ENCODE peak calls at places on chromosomes 6 and 20, in eight cellular contexts. C, E, L, Y, F, I, R and N are unnamed samples.

GRCh38 chr6:11869656-11870340 is 91.2 kb upstream of the ADTRP start:
- DNase-seq in F (no peak), R (no peak), I (no peak), C (no peak), Y (no peak), L (no peak), E (peak), N (peak)

GRCh38 chr6:2852514-2852855 is 10.8 kb upstream of the SERPINB1 start:
- DNase-seq in R (no peak), E (no peak), I (no peak), Y (no peak), F (no peak), L (no peak), C (no peak), N (no peak)

GRCh38 chr6:135465903-135466302 is 31.6 kb downstream of the AHI1 start:
- DNase-seq in C (no peak), I (no peak), Y (no peak), E (no peak), F (no peak), R (no peak), L (no peak), N (no peak)

GRCh38 chr6:140766999-140767398 is 1365.7 kb upstream of the GJE1 start:
- DNase-seq in F (no peak), R (no peak), C (no peak), Y (no peak), I (no peak), E (no peak), L (no peak), N (no peak)

GRCh38 chr6:111530777-111531176 is 47.8 kb upstream of the REV3L start:
- DNase-seq in Y (no peak), E (no peak), L (no peak), F (no peak), I (no peak), R (no peak), C (no peak), N (no peak)

GRCh38 chr6:113433506-113433991 is 423.6 kb upstream of the MARCKS start:
- DNase-seq in L (no peak), C (no peak), E (no peak), F (peak), Y (peak), R (no peak), I (peak), N (peak)

GRCh38 chr6:136774228-136775041 is 17.8 kb downstream of the MAP3K5 start:
- DNase-seq in E (no peak), C (no peak), R (no peak), Y (no peak), L (no peak), I (no peak), F (no peak), N (no peak)

GRCh38 chr20:6959900-6960312 is 192.4 kb downstream of the BMP2 start:
- DNase-seq in R (no peak), L (no peak), C (no peak), E (no peak), Y (no peak), F (no peak), I (no peak), N (no peak)

GRCh38 chr6:134848076-134848475 is 101.8 kb downstream of the ALDH8A1 start:
- DNase-seq in C (no peak), R (no peak), Y (no peak), E (no peak), I (no peak), F (peak), L (no peak), N (no peak)

GRCh38 chr6:107511410-107512070 is 21.6 kb downstream of the SOBP start:
- DNase-seq in F (no peak), C (no peak), E (no peak), R (no peak), Y (peak), I (peak), L (no peak), N (no peak)

GRCh38 chr6:107509506-107509905 is 19.6 kb downstream of the SOBP start:
- DNase-seq in R (no peak), Y (no peak), C (no peak), I (no peak), L (no peak), E (no peak), F (no peak), N (peak)

GRCh38 chr6:107504655-107505054 is 14.7 kb downstream of the SOBP start:
- DNase-seq in L (no peak), Y (no peak), F (no peak), I (no peak), C (no peak), R (no peak), E (no peak), N (no peak)

GRCh38 chr6:107510108-107510507 is 20.2 kb downstream of the SOBP start:
- DNase-seq in I (no peak), Y (no peak), L (no peak), F (no peak), E (no peak), R (no peak), C (no peak), N (no peak)

GRCh38 chr6:107506145-107506544 is 16.2 kb downstream of the SOBP start:
- DNase-seq in L (no peak), Y (no peak), F (no peak), E (no peak), R (no peak), C (no peak), I (no peak), N (peak)
- H3K4me3 ChIP-seq in L (no peak), Y (no peak), F (no peak), E (no peak), R (no peak), C (no peak), I (no peak), N (no peak)

DNA sequence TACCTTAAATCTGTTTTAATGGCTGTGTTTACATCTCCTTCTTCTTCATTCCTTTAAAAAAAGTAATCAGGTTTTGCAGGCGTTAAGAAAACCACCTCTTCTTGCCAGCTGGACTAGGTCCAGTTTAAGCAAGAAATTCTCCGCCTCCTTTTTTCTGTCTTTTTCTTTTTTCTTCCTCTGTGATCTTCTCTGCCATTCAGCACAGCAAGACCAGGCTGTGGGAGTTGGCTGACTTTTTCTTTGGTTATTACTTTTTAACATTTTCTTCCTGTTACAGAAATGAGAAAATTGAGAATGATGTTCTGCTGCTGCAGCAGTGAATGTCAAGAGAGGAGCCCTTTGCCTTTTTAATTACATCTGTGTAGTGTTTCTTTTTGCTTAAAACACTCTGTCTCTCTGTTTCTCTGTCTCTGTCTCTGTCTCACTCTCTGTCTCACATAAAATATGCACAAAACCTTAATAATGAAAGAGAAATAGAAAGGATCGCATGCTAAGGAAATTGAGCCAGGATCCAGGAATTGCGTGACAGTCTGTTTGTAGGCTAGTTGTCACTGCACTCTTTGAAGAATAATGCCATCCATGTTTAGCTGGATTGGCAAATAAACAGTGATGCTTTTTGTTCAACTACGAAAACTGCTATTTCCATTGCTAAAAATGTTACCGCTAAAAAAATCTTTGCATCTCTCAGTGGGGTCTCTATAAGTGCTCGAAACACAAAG is 103.1 kb upstream of the SUPT3H start:
- DNase-seq in F (no peak), Y (no peak), E (no peak), L (no peak), R (no peak), C (no peak), I (no peak), N (no peak)
- TF ChIP-seq EP300 in F (no peak), Y (no peak), E (no peak), L (no peak), R (no peak), C (no peak), I (no peak), N (no peak)

GRCh38 chr6:6697620-6698019 is 109.1 kb downstream of the LY86 start:
- DNase-seq in E (no peak), L (no peak), Y (no peak), C (no peak), F (peak), I (no peak), R (no peak), N (no peak)

GRCh38 chr6:6701864-6702263 is 113.3 kb downstream of the LY86 start:
- DNase-seq in R (no peak), L (no peak), E (no peak), C (no peak), F (peak), I (no peak), Y (no peak), N (no peak)

GRCh38 chr6:6700871-6701270 is 112.4 kb downstream of the LY86 start:
- DNase-seq in C (no peak), Y (no peak), L (no peak), I (no peak), R (no peak), F (no peak), E (no peak), N (no peak)

GRCh38 chr6:6699741-6700367 is 111.3 kb downstream of the LY86 start:
- DNase-seq in Y (peak), F (peak), R (no peak), E (peak), L (no peak), I (peak), C (peak), N (peak)

GRCh38 chr6:6700421-6700820 is 111.9 kb downstream of the LY86 start:
- DNase-seq in L (no peak), F (no peak), Y (no peak), R (no peak), I (no peak), C (no peak), E (no peak), N (no peak)
- H3K27ac ChIP-seq in L (no peak), F (peak), Y (peak), R (peak), I (peak), C (peak), E (peak), N (peak)

GRCh38 chr6:123804771-123805540 is 1.3 kb downstream of the NKAIN2 start:
- DNase-seq in C (no peak), Y (no peak), E (no peak), R (no peak), F (no peak), L (no peak), I (no peak), N (no peak)

GRCh38 chr6:123803862-123804681 is at the start of gene NKAIN2:
- DNase-seq in E (peak), I (no peak), C (no peak), Y (no peak), R (peak), F (no peak), L (no peak), N (no peak)

GRCh38 chr6:123802351-123802696 is 1.3 kb upstream of the NKAIN2 start:
- DNase-seq in I (no peak), L (no peak), R (no peak), C (no peak), E (no peak), F (no peak), Y (no peak), N (no peak)

GRCh38 chr6:123802697-123803455 is 789 bp upstream of the NKAIN2 start:
- DNase-seq in L (no peak), F (peak), R (peak), I (peak), E (peak), Y (peak), C (peak), N (peak)

GRCh38 chr6:123803456-123803861 is 206 bp upstream of the NKAIN2 start:
- DNase-seq in E (no peak), L (no peak), R (no peak), F (no peak), C (no peak), I (no peak), Y (no peak), N (no peak)
- H3K4me3 ChIP-seq in E (peak), L (peak), R (peak), F (peak), C (peak), I (peak), Y (peak), N (peak)